ENCODE peak calls at places on chromosomes 5 and 9, in four cellular contexts. M is mucosa of descending colon, J is lower lobe of right lung, R is uterus. H is an unnamed sample.

GRCh38 chr5:56270568-56271392 is 37.6 kb upstream of the ANKRD55 start:
- DNase-seq in J (peak; percentile 83), R (peak; percentile 82), M (peak; percentile 67), H (peak; percentile 64)

GRCh38 chr5:166505546-166505945 is 1785.9 kb upstream of the WWC1 start:
- DNase-seq in M (no peak), R (no peak), J (no peak), H (no peak)

GRCh38 chr5:122192883-122193496 is 63.6 kb downstream of the ZNF474 start:
- DNase-seq in M (no peak), J (no peak), R (no peak), H (no peak)

GRCh38 chr5:156208271-156208670 is 118.7 kb upstream of the SGCD start:
- DNase-seq in M (no peak), J (no peak), R (no peak), H (no peak)

GRCh38 chr9:132494857-132495256 is 84.8 kb downstream of the CFAP77 start:
- DNase-seq in J (no peak), M (no peak), R (no peak), H (no peak)

GRCh38 chr9:99121604-99122003 is 16.7 kb downstream of the TGFBR1 start:
- DNase-seq in M (no peak), J (no peak), R (no peak), H (no peak)

GRCh38 chr5:94218374-94218773 is 400.0 kb downstream of the KIAA0825 start:
- DNase-seq in R (no peak), M (no peak), J (no peak), H (no peak)

GRCh38 chr9:129836342-129837007 is 1.2 kb downstream of the USP20 start:
- DNase-seq in M (peak; percentile 67), J (no peak), R (no peak), H (peak; percentile 23)

GRCh38 chr9:89661956-89662717 is 57.3 kb downstream of the GADD45G start:
- DNase-seq in R (peak; percentile 98), J (peak; percentile 97), M (peak; percentile 96), H (no peak)

GRCh38 chr5:17228833-17229291 is 11.4 kb downstream of the BASP1 start:
- DNase-seq in R (no peak), M (no peak), J (no peak), H (no peak)

GRCh38 chr5:59724482-59725392 is 168.8 kb downstream of the PDE4D start:
- DNase-seq in R (no peak), J (no peak), M (no peak), H (no peak)

GRCh38 chr9:36828574-36829141 is 205.4 kb downstream of the PAX5 start:
- DNase-seq in R (no peak), M (no peak), J (no peak), H (no peak)

GRCh38 chr5:126338516-126339153 is 84.6 kb upstream of the GRAMD2B start:
- DNase-seq in M (peak; percentile 34), R (no peak), J (no peak), H (no peak)

GRCh38 chr5:80620206-80620605 is 34.2 kb upstream of the MSH3 start:
- DNase-seq in R (no peak), M (no peak), J (peak; percentile 53), H (no peak)

GRCh38 chr5:145025775-145026174 is 809.4 kb downstream of the PRELID2 start:
- DNase-seq in M (no peak), R (no peak), J (no peak), H (no peak)

GRCh38 chr9:107712390-107712789 is 222.8 kb upstream of the KLF4 start:
- DNase-seq in R (no peak), M (no peak), J (no peak), H (no peak)

GRCh38 chr9:23754551-23754950 is 71.5 kb downstream of the ELAVL2 start:
- DNase-seq in J (no peak), R (no peak), M (no peak), H (no peak)

GRCh38 chr5:176732306-176732705 is 78.1 kb upstream of the UNC5A start:
- DNase-seq in M (no peak), J (peak; percentile 16), R (no peak), H (no peak)

GRCh38 chr5:124692324-124692723 is 54.1 kb downstream of the ZNF608 start:
- DNase-seq in M (no peak), J (no peak), R (no peak), H (no peak)

GRCh38 chr5:127757576-127757975 is 54.4 kb downstream of the CCDC192 start:
- DNase-seq in R (no peak), M (no peak), J (no peak), H (no peak)

GRCh38 chr5:5676218-5676617 is 253.7 kb downstream of the ICE1 start:
- DNase-seq in M (no peak), J (no peak), R (no peak), H (no peak)

GRCh38 chr5:150490754-150491153 is 17.2 kb upstream of the NDST1 start:
- DNase-seq in J (no peak), M (no peak), R (no peak), H (no peak)

GRCh38 chr9:133553123-133553522 is 18.6 kb downstream of the ADAMTSL2 start:
- DNase-seq in M (no peak), R (no peak), J (no peak), H (no peak)

GRCh38 chr9:120863833-120864232 is 13.2 kb downstream of the PHF19 start:
- DNase-seq in M (no peak), J (no peak), R (no peak), H (no peak)

GRCh38 chr9:12933957-12934356 is 159.1 kb downstream of the LURAP1L start:
- DNase-seq in M (no peak), J (no peak), R (no peak), H (no peak)

GRCh38 chr5:139064613-139065012 is 133.6 kb downstream of the SIL1 start:
- DNase-seq in R (no peak), M (no peak), J (no peak), H (no peak)

GRCh38 chr5:178470693-178471025 is 119.5 kb downstream of the COL23A1 start:
- DNase-seq in J (no peak), R (no peak), M (no peak), H (no peak)

GRCh38 chr5:178467261-178468195 is 122.7 kb downstream of the COL23A1 start:
- DNase-seq in J (peak; percentile 79), R (peak; percentile 22), M (no peak), H (no peak)

GRCh38 chr5:178469975-178470692 is 120.1 kb downstream of the COL23A1 start:
- DNase-seq in R (no peak), M (no peak), J (no peak), H (no peak)

GRCh38 chr5:178468196-178468685 is 122.0 kb downstream of the COL23A1 start:
- DNase-seq in R (no peak), J (no peak), M (no peak), H (no peak)

DNA sequence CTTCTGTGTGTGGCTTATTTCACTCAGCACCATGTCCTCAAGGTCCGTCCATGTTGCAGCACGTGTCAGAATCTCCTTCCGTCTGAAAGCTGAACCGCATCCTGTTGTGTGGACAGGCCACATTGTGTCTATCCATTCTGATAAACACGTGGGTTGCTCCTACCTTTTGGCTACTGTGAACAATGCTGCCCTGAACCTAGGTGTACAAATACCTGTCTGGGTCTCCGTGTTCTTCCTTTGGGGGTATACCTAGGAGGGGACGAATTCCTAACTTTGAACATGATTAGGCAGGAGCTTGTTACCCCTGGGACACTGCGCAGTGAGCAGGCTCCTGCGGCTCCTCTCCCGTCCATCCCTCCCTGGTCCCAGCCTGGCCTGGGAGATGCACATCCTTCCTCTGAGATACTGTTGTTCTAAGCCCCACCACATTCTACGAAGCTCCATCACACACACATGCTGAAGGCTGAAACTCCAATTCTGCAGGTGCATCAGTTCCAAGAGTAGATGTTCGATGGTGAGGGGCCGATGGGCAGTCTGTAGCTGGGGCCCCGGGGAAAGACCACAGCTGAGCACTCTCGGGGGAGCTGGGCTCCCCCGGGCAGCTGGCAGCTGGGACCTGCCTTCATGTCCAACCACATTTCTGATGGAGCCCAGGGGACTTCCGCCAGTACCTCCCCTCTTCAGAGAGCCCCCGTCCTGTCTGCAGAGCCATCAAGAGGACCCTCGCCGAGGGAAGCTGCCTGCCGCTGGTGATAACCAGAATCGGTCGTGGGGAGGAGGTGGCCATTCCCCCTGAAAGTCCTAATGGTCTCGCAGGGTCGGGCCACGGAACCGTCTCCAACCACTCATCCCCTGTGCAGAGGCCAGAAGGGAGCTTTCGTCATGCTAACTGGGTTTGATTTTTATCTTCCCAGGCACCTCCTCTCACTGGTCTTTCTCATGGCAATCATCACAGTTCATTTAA is 120.9 kb downstream of the COL23A1 start:
- DNase-seq in R (no peak), M (no peak), J (no peak), H (no peak)
- H3K9me3 ChIP-seq in R (no peaks in the 10 kb centered on the region), M (no peaks in the 10 kb centered on the region), J (no peaks in the 10 kb centered on the region), H (no peaks in the 10 kb centered on the region)

GRCh38 chr5:13217636-13218035 is 726.9 kb downstream of the DNAH5 start:
- DNase-seq in M (no peak), R (no peak), J (no peak), H (no peak)

GRCh38 chr5:13214182-13214581 is 730.3 kb downstream of the DNAH5 start:
- DNase-seq in R (no peak), M (no peak), J (no peak), H (no peak)

GRCh38 chr5:13212843-13213242 is 731.6 kb downstream of the DNAH5 start:
- DNase-seq in J (no peak), M (no peak), R (no peak), H (no peak)

GRCh38 chr5:13215806-13216205 is 728.7 kb downstream of the DNAH5 start:
- DNase-seq in R (no peak), J (no peak), M (no peak), H (no peak)

GRCh38 chr5:13215370-13215769 is 729.1 kb downstream of the DNAH5 start:
- DNase-seq in R (no peak), M (no peak), J (no peak), H (no peak)
- H3K9me3 ChIP-seq in R (no peaks in the 10 kb centered on the region), M (peaks cover 20% of the 10 kb centered on the region), J (no peaks in the 10 kb centered on the region), H (peaks cover 4% of the 10 kb centered on the region)

DNA sequence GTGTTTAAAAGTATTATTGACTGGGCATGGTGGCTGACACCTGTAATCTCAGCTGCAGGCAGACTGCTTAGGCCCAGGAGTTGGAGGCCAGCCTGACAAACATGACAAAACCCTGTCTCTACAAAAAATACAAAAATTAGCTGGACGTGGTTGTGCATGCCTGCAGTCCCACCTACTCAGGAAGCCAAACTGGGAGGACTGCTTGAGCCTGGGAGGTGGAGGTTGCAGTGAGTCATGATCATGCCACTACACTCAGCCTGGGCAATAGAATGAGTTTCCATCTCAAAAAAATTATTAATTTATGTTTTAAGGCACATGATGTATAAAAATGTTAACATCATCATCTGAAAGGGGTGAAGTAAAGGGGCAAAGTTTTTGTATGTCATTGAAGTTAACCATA is 49.7 kb upstream of the FNIP1 start:
- DNase-seq in R (no peak), J (no peak), M (no peak), H (no peak)
- H3K9me3 ChIP-seq in R (peaks cover 5% of the 10 kb centered on the region), J (peaks cover 24% of the 10 kb centered on the region), M (peaks cover 42% of the 10 kb centered on the region), H (peaks cover 4% of the 10 kb centered on the region)

GRCh38 chr5:32342656-32343055 is 29.9 kb upstream of the MTMR12 start:
- DNase-seq in J (no peak), M (no peak), R (no peak), H (no peak)
- H3K9me3 ChIP-seq in J (peaks cover 4% of the 10 kb centered on the region), M (peaks cover 27% of the 10 kb centered on the region), R (no peaks in the 10 kb centered on the region), H (no peaks in the 10 kb centered on the region)

DNA sequence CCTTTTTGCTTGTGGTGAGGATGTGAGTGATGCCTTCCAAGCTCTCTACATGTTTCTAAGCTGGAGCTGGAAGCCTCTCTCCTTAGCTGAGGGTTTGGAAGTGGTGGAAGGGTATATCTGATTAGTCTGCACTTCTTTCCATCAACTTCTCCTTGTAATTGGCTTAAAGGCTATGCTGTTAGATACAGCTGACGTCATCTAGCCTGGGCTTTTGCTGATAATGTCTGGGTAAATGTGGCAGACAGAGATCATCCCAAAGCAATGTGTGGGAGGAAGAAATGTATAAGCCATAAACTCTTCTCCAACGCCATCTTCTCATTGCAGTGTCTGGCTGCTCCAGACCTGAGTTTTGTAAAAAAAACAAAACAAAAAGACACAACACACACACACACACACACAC is 29.3 kb downstream of the ZNF354C start:
- DNase-seq in R (no peak), J (no peak), M (no peak), H (no peak)
- H3K9me3 ChIP-seq in R (peaks cover 82% of the 10 kb centered on the region), J (peaks cover 100% of the 10 kb centered on the region), M (peaks cover 95% of the 10 kb centered on the region), H (peaks cover 7% of the 10 kb centered on the region)

H was measured in T-helper 17 cell.